ENCODE peak calls at places on chromosome 17, in eight cellular contexts. O is naive thymus-derived CD8-positive, alpha-beta T cell; S is HAP-1; W is left cardiac atrium; B is stimulated activated CD4-positive, alpha-beta T cell treated with anti-CD3 and anti-CD28 coated beads, Interleukin-2, amount 100 ng/mL, for 4 hours; Z is T follicular helper cell; G is MV-4-11; A is GM04504. P is an unnamed sample.

GRCh38 chr17:52170963-52171572 is 12.6 kb upstream of the CA10 start:
- DNase-seq in O (no peak), S (peak), W (no peak), B (no peak), Z (no peak), G (no peak), A (no peak), P (no peak)

GRCh38 chr17:6470146-6470718 is 26.0 kb downstream of the PIMREG start:
- DNase-seq in O (no peak), S (no peak), W (no peak), B (no peak), Z (no peak), G (no peak), A (no peak), P (no peak)

GRCh38 chr17:37138726-37139125 is 190.0 kb downstream of the AATF start:
- DNase-seq in O (no peak), S (no peak), W (no peak), B (no peak), Z (no peak), G (no peak), A (no peak), P (no peak)

GRCh38 chr17:35666967-35667552 is 64.4 kb upstream of the RASL10B start:
- DNase-seq in O (no peak), S (no peak), W (no peak), B (no peak), Z (no peak), G (no peak), A (no peak), P (no peak)

GRCh38 chr17:29593546-29594440 is 861 bp downstream of the ANKRD13B start:
- DNase-seq in O (peak), S (peak), W (peak), B (no peak), Z (no peak), G (peak), A (no peak), P (no peak)

GRCh38 chr17:6870841-6871240 is 39.3 kb upstream of the TEKT1 start:
- DNase-seq in O (no peak), S (no peak), W (no peak), B (no peak), Z (no peak), G (no peak), A (no peak), P (no peak)

GRCh38 chr17:16941643-16942042 is 30.3 kb downstream of the TNFRSF13B start:
- DNase-seq in O (no peak), S (no peak), W (no peak), B (no peak), Z (no peak), G (no peak), A (no peak), P (no peak)

GRCh38 chr17:290121-290521 is 62.5 kb downstream of the RPH3AL start:
- DNase-seq in O (no peak), S (no peak), W (peak), B (no peak), Z (no peak), G (no peak), A (no peak), P (no peak)

GRCh38 chr17:2146132-2146871 is 91.4 kb downstream of the HIC1 start:
- DNase-seq in O (no peak), S (no peak), W (no peak), B (no peak), Z (no peak), G (no peak), A (no peak), P (no peak)

GRCh38 chr17:42246515-42246914 is 29.7 kb downstream of the STAT5B start:
- DNase-seq in O (no peak), S (no peak), W (no peak), B (no peak), Z (no peak), G (no peak), A (no peak), P (no peak)

GRCh38 chr17:43578699-43579569 is 32.8 kb upstream of the ETV4 start:
- DNase-seq in O (peak), S (no peak), W (peak), B (no peak), Z (no peak), G (no peak), A (peak), P (no peak)

GRCh38 chr17:5584383-5584951 is at the start of gene NLRP1:
- DNase-seq in O (peak), S (no peak), W (peak), B (peak), Z (peak), G (peak), A (peak), P (peak)

GRCh38 chr17:33142703-33143299 is 150.3 kb downstream of the ASIC2 start:
- DNase-seq in O (no peak), S (no peak), W (no peak), B (no peak), Z (no peak), G (peak), A (no peak), P (no peak)

GRCh38 chr17:57604771-57605733 is 140.0 kb downstream of the CCDC182 start:
- DNase-seq in O (peak), S (no peak), W (peak), B (no peak), Z (peak), G (peak), A (peak), P (peak)

GRCh38 chr17:34443832-34444469 is 80.9 kb upstream of the CCL1 start:
- DNase-seq in O (no peak), S (no peak), W (no peak), B (no peak), Z (no peak), G (no peak), A (no peak), P (no peak)

GRCh38 chr17:68297168-68297567 is 5.9 kb downstream of the ARSG start:
- DNase-seq in O (no peak), S (no peak), W (no peak), B (no peak), Z (no peak), G (peak), A (no peak), P (no peak)

GRCh38 chr17:40192961-40193360 is 15.7 kb downstream of the RAPGEFL1 start:
- DNase-seq in O (no peak), S (no peak), W (no peak), B (no peak), Z (no peak), G (no peak), A (no peak), P (no peak)

GRCh38 chr17:28925912-28926365 is 23.1 kb upstream of the DHRS13 start:
- DNase-seq in O (peak), S (no peak), W (no peak), B (peak), Z (peak), G (peak), A (peak), P (no peak)

GRCh38 chr17:49035470-49036269 is 38.5 kb downstream of the IGF2BP1 start:
- DNase-seq in O (peak), S (no peak), W (peak), B (no peak), Z (no peak), G (no peak), A (no peak), P (no peak)

GRCh38 chr17:67506966-67507365 is 129.9 kb downstream of the PITPNC1 start:
- DNase-seq in O (no peak), S (no peak), W (no peak), B (no peak), Z (no peak), G (no peak), A (no peak), P (peak)

GRCh38 chr17:1755252-1755992 is 6.4 kb upstream of the SERPINF1 start:
- DNase-seq in O (no peak), S (no peak), W (no peak), B (no peak), Z (no peak), G (no peak), A (no peak), P (no peak)

GRCh38 chr17:44807093-44807816 is 22.8 kb downstream of the GJC1 start:
- DNase-seq in O (no peak), S (no peak), W (no peak), B (no peak), Z (no peak), G (no peak), A (no peak), P (no peak)

GRCh38 chr17:49932131-49932723 is 36.8 kb upstream of the DLX4 start:
- DNase-seq in O (no peak), S (no peak), W (no peak), B (no peak), Z (no peak), G (no peak), A (no peak), P (no peak)

GRCh38 chr17:54899721-54900456 is 763 bp upstream of the TOM1L1 start:
- DNase-seq in O (no peak), S (no peak), W (no peak), B (no peak), Z (no peak), G (no peak), A (no peak), P (no peak)

GRCh38 chr17:28398280-28398981 is 7.6 kb downstream of the SLC46A1 start:
- DNase-seq in O (no peak), S (no peak), W (no peak), B (no peak), Z (no peak), G (peak), A (no peak), P (no peak)

GRCh38 chr17:8940866-8941471 is 24.5 kb downstream of the PIK3R5 start:
- DNase-seq in O (peak), S (no peak), W (no peak), B (no peak), Z (no peak), G (no peak), A (no peak), P (no peak)

GRCh38 chr17:35597604-35598003 is 10.5 kb downstream of the AP2B1 start:
- DNase-seq in O (no peak), S (no peak), W (no peak), B (no peak), Z (no peak), G (no peak), A (no peak), P (no peak)

GRCh38 chr17:30375661-30376060 is 3.1 kb upstream of the CPD start:
- DNase-seq in O (no peak), S (no peak), W (no peak), B (no peak), Z (no peak), G (no peak), A (no peak), P (no peak)

GRCh38 chr17:683499-684254 is 31.0 kb downstream of the VPS53 start:
- DNase-seq in O (no peak), S (no peak), W (no peak), B (no peak), Z (no peak), G (no peak), A (no peak), P (no peak)

GRCh38 chr17:4180791-4181190 is 37.8 kb downstream of the CYB5D2 start:
- DNase-seq in O (no peak), S (no peak), W (no peak), B (no peak), Z (no peak), G (no peak), A (no peak), P (no peak)

GRCh38 chr17:4968166-4968915 is 724 bp upstream of the SPAG7 start:
- DNase-seq in O (no peak), S (no peak), W (no peak), B (no peak), Z (peak), G (no peak), A (no peak), P (no peak)

GRCh38 chr17:4241535-4241934 is 22.2 kb downstream of the ANKFY1 start:
- DNase-seq in O (no peak), S (no peak), W (no peak), B (no peak), Z (no peak), G (no peak), A (no peak), P (no peak)

GRCh38 chr17:64024781-64025731 is 4.6 kb upstream of the ICAM2 start:
- DNase-seq in O (no peak), S (no peak), W (no peak), B (no peak), Z (peak), G (no peak), A (no peak), P (no peak)

GRCh38 chr17:63519972-63520882 is 2.9 kb upstream of the KCNH6 start:
- DNase-seq in O (no peak), S (no peak), W (no peak), B (no peak), Z (no peak), G (no peak), A (no peak), P (no peak)

GRCh38 chr17:31068291-31068690 is 26.5 kb upstream of the NF1 start:
- DNase-seq in O (peak), S (peak), W (no peak), B (peak), Z (peak), G (peak), A (no peak), P (no peak)

P was measured in AG04450.